ENCODE peak calls at places on chromosomes 3 and 15, in four cellular contexts. B is cardiac muscle cell, J is RWPE1, E is foreskin fibroblast. U is an unnamed sample.

GRCh38 chr3:159828542-159828943 is 160.1 kb upstream of the IL12A start:
- DNase-seq in B (peak), J (peak), E (peak), U (peak)

GRCh38 chr15:37009288-37009687 is 91.1 kb downstream of the MEIS2 start:
- DNase-seq in J (no peak), B (no peak), E (no peak), U (no peak)

GRCh38 chr3:172221550-172221949 is 182.2 kb downstream of the FNDC3B start:
- DNase-seq in J (peak), E (peak), B (peak), U (peak)

GRCh38 chr15:95733931-95734330 is 596.6 kb upstream of the NR2F2 start:
- DNase-seq in B (no peak), E (no peak), J (no peak), U (no peak)

GRCh38 chr3:41450416-41451231 is 251.3 kb downstream of the CTNNB1 start:
- DNase-seq in J (no peak), E (no peak), B (no peak), U (peak)

GRCh38 chr3:2094941-2095340 is 3.7 kb upstream of the CNTN4 start:
- DNase-seq in J (no peak), B (no peak), E (no peak), U (no peak)

GRCh38 chr3:40226636-40227035 is 82.9 kb upstream of the EIF1B start:
- DNase-seq in B (no peak), E (no peak), J (no peak), U (no peak)

GRCh38 chr3:18512007-18512406 is 86.9 kb upstream of the SATB1 start:
- DNase-seq in E (no peak), B (no peak), J (no peak), U (no peak)

GRCh38 chr3:142224482-142225072 is 808 bp downstream of the GK5 start:
- DNase-seq in E (peak), J (no peak), B (peak), U (no peak)

GRCh38 chr15:99749386-99749785 is 16.1 kb upstream of the LYSMD4 start:
- DNase-seq in J (no peak), B (no peak), E (no peak), U (no peak)

GRCh38 chr3:106329505-106329904 is 460.7 kb upstream of the CBLB start:
- DNase-seq in E (no peak), J (no peak), B (no peak), U (no peak)

GRCh38 chr15:63387741-63388468 is 6.3 kb upstream of the CA12 start:
- DNase-seq in J (no peak), B (no peak), E (no peak), U (no peak)

GRCh38 chr3:116253511-116253910 is 191.8 kb downstream of the LSAMP start:
- DNase-seq in E (no peak), B (no peak), J (no peak), U (no peak)

GRCh38 chr3:101279765-101280385 is 40.5 kb downstream of the IMPG2 start:
- DNase-seq in J (no peak), E (peak), B (no peak), U (no peak)

GRCh38 chr15:100986158-100986896 is 67.2 kb downstream of the LRRK1 start:
- DNase-seq in B (no peak), J (no peak), E (peak), U (no peak)

GRCh38 chr3:126348308-126348920 is 8.8 kb downstream of the KLF15 start:
- DNase-seq in E (no peak), B (peak), J (no peak), U (peak)

GRCh38 chr3:22306454-22306853 is 555.4 kb upstream of the ZNF385D start:
- DNase-seq in J (no peak), B (no peak), E (no peak), U (no peak)

GRCh38 chr3:46923559-46924350 is 46.2 kb downstream of the PTH1R start:
- DNase-seq in E (peak), J (no peak), B (peak), U (no peak)

GRCh38 chr3:57160731-57161086 is 4.4 kb downstream of the IL17RD start:
- DNase-seq in E (peak), B (no peak), J (no peak), U (no peak)

GRCh38 chr3:189132125-189132744 is 39.5 kb upstream of the TPRG1 start:
- DNase-seq in B (peak), E (peak), J (peak), U (peak)

GRCh38 chr3:133910422-133910821 is 14.7 kb upstream of the RAB6B start:
- DNase-seq in J (no peak), E (no peak), B (no peak), U (no peak)

GRCh38 chr15:68586274-68586961 is 7.6 kb downstream of the CORO2B start:
- DNase-seq in J (peak), B (peak), E (peak), U (peak)

GRCh38 chr3:62229201-62229600 is 144.1 kb downstream of the FEZF2 start:
- DNase-seq in J (no peak), E (no peak), B (no peak), U (no peak)

GRCh38 chr15:92365079-92365478 is 28.6 kb upstream of the ST8SIA2 start:
- DNase-seq in B (peak), E (no peak), J (no peak), U (no peak)

GRCh38 chr3:197692641-197693040 is 44.1 kb downstream of the RUBCN start:
- DNase-seq in E (peak), B (peak), J (no peak), U (no peak)

GRCh38 chr15:85155360-85155759 is 173.7 kb downstream of the PDE8A start:
- DNase-seq in E (no peak), B (no peak), J (no peak), U (no peak)

GRCh38 chr3:150905339-150905738 is at the start of gene MINDY4B:
- DNase-seq in J (no peak), B (no peak), E (no peak), U (no peak)

U was measured in RKO.